ENCODE peak calls at places on chromosomes 3 and 15, in four cellular contexts. M is uterus, L is endothelial cell of umbilical vein, F is fibroblast of lung. N is an unnamed sample.
A peak's percentile ranks its signal among the peaks of the same experiment; 100 is the strongest.

GRCh38 chr15:99055555-99056134 is 48.1 kb upstream of the PGPEP1L start:
- DNase-seq in M (no peak), L (no peak), F (no peak), N (no peak)

GRCh38 chr3:150594150-150594549 is 9.0 kb upstream of the SELENOT start:
- DNase-seq in M (no peak), L (no peak), F (no peak), N (no peak)

GRCh38 chr15:92619380-92620101 is 36.0 kb downstream of the FAM174B start:
- DNase-seq in M (peak; percentile 59), L (peak; percentile 66), F (peak; percentile 68), N (no peak)

GRCh38 chr3:29514170-29514569 is 233.3 kb downstream of the RBMS3 start:
- DNase-seq in M (no peak), L (no peak), F (no peak), N (no peak)

GRCh38 chr3:77407454-77407853 is 367.6 kb downstream of the ROBO2 start:
- DNase-seq in M (no peak), L (no peak), F (no peak), N (peak; percentile 37)

GRCh38 chr15:39874890-39875549 is 45.0 kb downstream of the GPR176 start:
- DNase-seq in M (no peak), L (peak; percentile 67), F (peak; percentile 19), N (peak; percentile 22)

GRCh38 chr15:65032823-65033537 is 3.5 kb upstream of the MTFMT start:
- DNase-seq in M (peak; percentile 65), L (peak; percentile 74), F (peak; percentile 61), N (peak; percentile 83)

GRCh38 chr3:169289303-169289702 is 374.2 kb downstream of the MECOM start:
- DNase-seq in M (no peak), L (no peak), F (no peak), N (no peak)

GRCh38 chr3:73069187-73069586 is 7.7 kb downstream of the EBLN2 start:
- DNase-seq in M (no peak), L (no peak), F (no peak), N (no peak)

GRCh38 chr15:63553388-63553791 is 43.8 kb upstream of the FBXL22 start:
- DNase-seq in M (peak; percentile 27), L (peak; percentile 89), F (peak; percentile 100), N (no peak)

GRCh38 chr3:9420850-9421549 is 23.6 kb downstream of the SETD5 start:
- DNase-seq in M (no peak), L (peak; percentile 72), F (peak; percentile 68), N (no peak)

GRCh38 chr3:72338942-72339749 is 509.1 kb downstream of the SHQ1 start:
- DNase-seq in M (peak; percentile 42), L (peak; percentile 80), F (peak; percentile 98), N (peak; percentile 36)

GRCh38 chr3:58604031-58604430 is 26.8 kb upstream of the FAM107A start:
- DNase-seq in M (no peak), L (no peak), F (no peak), N (no peak)

GRCh38 chr3:74789111-74789510 is 174.7 kb upstream of the CNTN3 start:
- DNase-seq in M (no peak), L (no peak), F (no peak), N (no peak)

GRCh38 chr3:48151058-48151806 is 37.0 kb downstream of the CDC25A start:
- DNase-seq in M (peak; percentile 54), L (peak; percentile 88), F (peak; percentile 76), N (peak; percentile 84)

GRCh38 chr15:100284701-100285100 is 57.1 kb downstream of the ADAMTS17 start:
- DNase-seq in M (peak; percentile 57), L (no peak), F (peak; percentile 27), N (no peak)

GRCh38 chr3:126782554-126782953 is 78.5 kb downstream of the CHCHD6 start:
- DNase-seq in M (no peak), L (peak; percentile 6), F (peak; percentile 99), N (no peak)

GRCh38 chr3:161296814-161297213 is 74.5 kb downstream of the SPTSSB start:
- DNase-seq in M (no peak), L (no peak), F (no peak), N (no peak)

GRCh38 chr3:112770026-112770626 is 76.5 kb downstream of the CD200R1L start:
- DNase-seq in M (peak; percentile 54), L (peak; percentile 24), F (peak; percentile 89), N (no peak)

GRCh38 chr3:158823426-158823825 is 21.6 kb downstream of the MFSD1 start:
- DNase-seq in M (no peak), L (no peak), F (no peak), N (no peak)

GRCh38 chr3:98733778-98734281 is 29.3 kb upstream of the ST3GAL6 start:
- DNase-seq in M (no peak), L (peak; percentile 54), F (peak; percentile 20), N (no peak)

GRCh38 chr15:70835415-70835814 is 18.5 kb downstream of the LARP6 start:
- DNase-seq in M (peak; percentile 69), L (no peak), F (no peak), N (no peak)

GRCh38 chr3:36991923-36992805 is 767 bp downstream of the EPM2AIP1 start:
- DNase-seq in M (peak; percentile 30), L (no peak), F (peak; percentile 83), N (no peak)

GRCh38 chr3:105614288-105615030 is 247.8 kb downstream of the ALCAM start:
- DNase-seq in M (no peak), L (no peak), F (peak; percentile 65), N (no peak)

GRCh38 chr3:181316481-181316880 is 326.9 kb upstream of the DNAJC19 start:
- DNase-seq in M (no peak), L (peak; percentile 41), F (peak; percentile 40), N (no peak)

GRCh38 chr15:58410353-58410752 is 21.4 kb upstream of the LIPC start:
- DNase-seq in M (no peak), L (peak; percentile 20), F (no peak), N (no peak)
- H3K4me3 ChIP-seq in M (no peak overlapping the region), L (no peak overlapping the region), F (peak overlapping the region; percentile 46), N (no peak overlapping the region)

GRCh38 chr3:69999191-70000027 is at the start of gene SAMMSON:
- DNase-seq in M (peak; percentile 23), L (no peak), F (peak; percentile 67), N (no peak)
- H3K27ac ChIP-seq in M (peak within 1 kb of the TSS; percentile 77), L (no peak within 1 kb of the TSS), F (no peak within 1 kb of the TSS), N (no peak within 1 kb of the TSS)

GRCh38 chr3:42425736-42426407 is 15.5 kb upstream of the LYZL4 start:
- DNase-seq in M (no peak), L (no peak), F (no peak), N (no peak)
- TF ChIP-seq CTCF in M (no peak), L (no peak), F (no peak), N (no peak)

GRCh38 chr3:125589743-125590142 is 5.6 kb downstream of the OSBPL11 start:
- DNase-seq in M (no peak), L (no peak), F (peak; percentile 40), N (no peak)
- H3K4me3 ChIP-seq in M (no peak overlapping the region), L (no peak overlapping the region), F (no peak overlapping the region), N (no peak overlapping the region)

GRCh38 chr3:124246366-124246765 is 254.4 kb upstream of the ROPN1 start:
- DNase-seq in M (no peak), L (no peak), F (peak; percentile 78), N (no peak)

GRCh38 chr3:124246949-124247348 is 255.0 kb upstream of the ROPN1 start:
- DNase-seq in M (no peak), L (peak; percentile 26), F (peak; percentile 40), N (peak; percentile 49)

GRCh38 chr3:124243253-124243859 is 251.4 kb upstream of the ROPN1 start:
- DNase-seq in M (no peak), L (no peak), F (no peak), N (no peak)

GRCh38 chr3:124250053-124250452 is 258.1 kb upstream of the ROPN1 start:
- DNase-seq in M (no peak), L (peak; percentile 37), F (peak; percentile 43), N (no peak)

DNA sequence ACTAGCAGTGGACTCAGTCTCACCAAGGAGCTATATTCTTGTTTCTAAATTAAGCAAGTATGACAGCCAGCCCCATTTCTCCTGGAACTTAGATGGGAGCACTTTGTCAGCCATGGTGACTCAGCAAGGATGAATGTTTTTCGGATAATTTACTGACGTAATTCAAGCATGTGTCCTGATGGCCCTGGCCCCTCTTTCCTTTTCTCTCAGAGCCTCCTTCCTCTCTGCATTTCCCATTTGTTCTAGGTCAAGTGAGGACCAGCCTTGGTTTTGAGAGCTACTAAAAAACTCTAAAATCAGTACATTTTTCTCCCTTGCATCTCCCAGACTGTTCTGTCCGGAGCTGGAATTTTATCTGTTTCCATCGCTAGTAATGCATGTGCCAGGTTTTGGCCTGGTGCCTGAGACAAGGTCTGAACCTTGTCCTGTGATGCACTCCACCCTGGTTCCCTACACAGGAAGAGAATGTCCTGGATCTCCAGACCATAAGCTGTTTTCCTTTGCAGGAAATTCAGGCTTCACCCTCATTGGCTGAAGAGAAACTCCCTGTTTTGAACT is 256.6 kb upstream of the ROPN1 start:
- DNase-seq in M (peak; percentile 73), L (peak; percentile 79), F (peak; percentile 93), N (no peak)
- H3K27ac ChIP-seq in M (peak overlapping the region; percentile 85), L (peak overlapping the region; percentile 77), F (peak overlapping the region; percentile 34), N (no peak overlapping the region)

GRCh38 chr15:52445553-52445952 is 83.1 kb downstream of the MYO5A start:
- DNase-seq in M (no peak), L (no peak), F (no peak), N (no peak)

GRCh38 chr15:52445954-52446353 is 82.7 kb downstream of the MYO5A start:
- DNase-seq in M (no peak), L (no peak), F (no peak), N (no peak)

GRCh38 chr15:52448010-52448890 is 80.4 kb downstream of the MYO5A start:
- DNase-seq in M (no peak), L (no peak), F (no peak), N (no peak)
- TF ChIP-seq CTCF in M (no peak), L (no peak), F (no peak), N (no peak)

GRCh38 chr15:59278120-59278519 is 71.5 kb downstream of the LDHAL6B start:
- DNase-seq in M (no peak), L (peak; percentile 82), F (peak; percentile 68), N (no peak)
- H3K4me3 ChIP-seq in M (no peak overlapping the region), L (no peak overlapping the region), F (no peak overlapping the region), N (no peak overlapping the region)

GRCh38 chr3:27576171-27576570 is 92.0 kb upstream of the SLC4A7 start:
- DNase-seq in M (no peak), L (no peak), F (no peak), N (no peak)
- H3K27ac ChIP-seq in M (no peak overlapping the region), L (no peak overlapping the region), F (no peak overlapping the region), N (no peak overlapping the region)

GRCh38 chr15:51727141-51727897 is 10.1 kb downstream of the LYSMD2 start:
- DNase-seq in M (no peak), L (no peak), F (peak; percentile 62), N (no peak)
- TF ChIP-seq CTCF in M (no peak), L (no peak), F (peak; percentile 34), N (no peak)

GRCh38 chr3:71131385-71131871 is 452.1 kb downstream of the FOXP1 start:
- DNase-seq in M (no peak), L (peak; percentile 22), F (no peak), N (no peak)
- H3K4me3 ChIP-seq in M (no peak overlapping the region), L (no peak overlapping the region), F (no peak overlapping the region), N (no peak overlapping the region)

N was measured in WERI-Rb-1.